ENCODE peak calls at places on chromosomes 2 and 18, in nine cellular contexts. W is T-helper 2 cell, K is GM03348, B is SJCRH30, J is H9, O is iris pigment epithelial cell, Z is GM04504, Q is DMS79, N is AG09319. Y is an unnamed sample.

GRCh38 chr2:52395912-52396311 is 1364.0 kb upstream of the NRXN1 start:
- DNase-seq in W (no peak), K (peak; percentile 44), B (no peak), J (no peak), O (peak; percentile 83), Z (no peak), Q (no peak), N (no peak), Y (no peak)

GRCh38 chr2:161161074-161161577 is 898 bp downstream of the TANK start:
- DNase-seq in W (no peak), K (no peak), B (no peak), J (no peak), O (no peak), Z (no peak), Q (peak; percentile 40), N (no peak), Y (peak; percentile 72)

GRCh38 chr2:240988146-240988545 is 10.3 kb upstream of the SNED1 start:
- DNase-seq in W (no peak), K (no peak), B (peak; percentile 53), J (no peak), O (no peak), Z (no peak), Q (no peak), N (no peak), Y (no peak)

GRCh38 chr18:11518788-11519685 is 90.4 kb upstream of the SLC35G4 start:
- DNase-seq in W (no peak), K (peak; percentile 47), B (peak; percentile 40), J (peak; percentile 86), O (peak; percentile 65), Z (no peak), Q (no peak), N (no peak), Y (peak; percentile 88)

GRCh38 chr2:206276169-206276927 is 1.9 kb downstream of the ZDBF2 start:
- DNase-seq in W (no peak), K (no peak), B (no peak), J (no peak), O (no peak), Z (no peak), Q (no peak), N (no peak), Y (no peak)

GRCh38 chr2:151716721-151717120 is 17.6 kb downstream of the NEB start:
- DNase-seq in W (no peak), K (peak; percentile 35), B (no peak), J (no peak), O (peak; percentile 20), Z (no peak), Q (no peak), N (no peak), Y (no peak)

GRCh38 chr2:134774074-134774742 is 55.4 kb upstream of the TMEM163 start:
- DNase-seq in W (no peak), K (no peak), B (no peak), J (no peak), O (no peak), Z (no peak), Q (no peak), N (no peak), Y (no peak)

GRCh38 chr2:74186038-74186437 is 7.4 kb upstream of the MOB1A start:
- DNase-seq in W (peak; percentile 40), K (no peak), B (no peak), J (no peak), O (no peak), Z (no peak), Q (no peak), N (no peak), Y (peak; percentile 93)

GRCh38 chr2:51013060-51013746 is 18.7 kb downstream of the NRXN1 start:
- DNase-seq in W (no peak), K (no peak), B (peak; percentile 7), J (peak; percentile 75), O (peak; percentile 1), Z (no peak), Q (peak; percentile 98), N (no peak), Y (no peak)

GRCh38 chr18:25669741-25670140 is 317.8 kb upstream of the ZNF521 start:
- DNase-seq in W (no peak), K (peak; percentile 13), B (no peak), J (no peak), O (peak; percentile 34), Z (no peak), Q (no peak), N (no peak), Y (no peak)

GRCh38 chr2:118747066-118747465 is 100.4 kb downstream of the EN1 start:
- DNase-seq in W (no peak), K (no peak), B (no peak), J (no peak), O (no peak), Z (no peak), Q (no peak), N (no peak), Y (no peak)

GRCh38 chr2:75614062-75614710 is 32.4 kb upstream of the MRPL19 start:
- DNase-seq in W (no peak), K (no peak), B (no peak), J (no peak), O (peak; percentile 19), Z (no peak), Q (no peak), N (no peak), Y (no peak)

GRCh38 chr18:57784034-57784815 is 18.9 kb downstream of the ATP8B1 start:
- DNase-seq in W (no peak), K (peak; percentile 33), B (peak; percentile 7), J (no peak), O (peak; percentile 93), Z (peak; percentile 43), Q (no peak), N (no peak), Y (no peak)

GRCh38 chr18:8686556-8686955 is 18.8 kb upstream of the MTCL1 start:
- DNase-seq in W (no peak), K (no peak), B (no peak), J (no peak), O (no peak), Z (no peak), Q (peak; percentile 87), N (no peak), Y (no peak)

GRCh38 chr2:143177081-143177786 is 48.0 kb downstream of the ARHGAP15 start:
- DNase-seq in W (peak; percentile 11), K (no peak), B (no peak), J (no peak), O (no peak), Z (no peak), Q (peak; percentile 47), N (no peak), Y (peak; percentile 65)

GRCh38 chr18:79199691-79200374 is 130.6 kb downstream of the ATP9B start:
- DNase-seq in W (no peak), K (no peak), B (no peak), J (no peak), O (peak; percentile 71), Z (no peak), Q (no peak), N (no peak), Y (no peak)

GRCh38 chr18:7116001-7116831 is 1.4 kb downstream of the LAMA1 start:
- DNase-seq in W (no peak), K (peak; percentile 29), B (peak; percentile 2), J (peak; percentile 53), O (peak; percentile 43), Z (no peak), Q (peak; percentile 23), N (no peak), Y (no peak)

GRCh38 chr2:186205243-186205642 is 280.8 kb upstream of the ZC3H15 start:
- DNase-seq in W (no peak), K (no peak), B (no peak), J (no peak), O (no peak), Z (no peak), Q (no peak), N (no peak), Y (no peak)

GRCh38 chr2:161965994-161966393 is 108.0 kb downstream of the DPP4 start:
- DNase-seq in W (no peak), K (no peak), B (no peak), J (no peak), O (no peak), Z (no peak), Q (no peak), N (no peak), Y (no peak)

GRCh38 chr18:2897448-2898052 is 50.7 kb downstream of the EMILIN2 start:
- DNase-seq in W (no peak), K (no peak), B (no peak), J (no peak), O (no peak), Z (no peak), Q (no peak), N (no peak), Y (no peak)

GRCh38 chr2:221461911-221462310 is 110.2 kb downstream of the EPHA4 start:
- DNase-seq in W (no peak), K (peak; percentile 47), B (no peak), J (no peak), O (peak; percentile 31), Z (no peak), Q (no peak), N (no peak), Y (no peak)

GRCh38 chr2:17892726-17893534 is 14.5 kb downstream of the KCNS3 start:
- DNase-seq in W (no peak), K (no peak), B (peak; percentile 52), J (peak; percentile 64), O (no peak), Z (no peak), Q (no peak), N (no peak), Y (no peak)

GRCh38 chr2:85053802-85054201 is 79.4 kb upstream of the TCF7L1 start:
- DNase-seq in W (no peak), K (peak; percentile 50), B (peak; percentile 40), J (no peak), O (peak; percentile 40), Z (peak; percentile 32), Q (no peak), N (no peak), Y (no peak)

GRCh38 chr2:192228685-192229084 is 34.0 kb upstream of the TMEFF2 start:
- DNase-seq in W (no peak), K (no peak), B (no peak), J (no peak), O (no peak), Z (no peak), Q (no peak), N (no peak), Y (no peak)

GRCh38 chr18:23069481-23069880 is 65.8 kb upstream of the CABLES1 start:
- DNase-seq in W (peak; percentile 55), K (no peak), B (no peak), J (no peak), O (no peak), Z (no peak), Q (no peak), N (no peak), Y (no peak)

GRCh38 chr2:174005801-174006419 is 40.7 kb upstream of the SP3 start:
- DNase-seq in W (no peak), K (no peak), B (no peak), J (no peak), O (no peak), Z (no peak), Q (no peak), N (no peak), Y (no peak)

GRCh38 chr2:8576525-8577157 is 105.2 kb upstream of the ID2 start:
- DNase-seq in W (peak; percentile 26), K (no peak), B (no peak), J (no peak), O (no peak), Z (no peak), Q (no peak), N (no peak), Y (peak; percentile 76)

GRCh38 chr2:137838255-137839092 is 125.8 kb upstream of the HNMT start:
- DNase-seq in W (no peak), K (peak; percentile 78), B (no peak), J (no peak), O (peak; percentile 52), Z (peak; percentile 7), Q (peak; percentile 8), N (peak; percentile 10), Y (peak; percentile 29)

GRCh38 chr2:101272045-101272784 is 19.5 kb downstream of the CNOT11 start:
- DNase-seq in W (no peak), K (no peak), B (no peak), J (no peak), O (no peak), Z (no peak), Q (no peak), N (no peak), Y (peak; percentile 78)

GRCh38 chr2:192029089-192029488 is 165.6 kb downstream of the TMEFF2 start:
- DNase-seq in W (no peak), K (no peak), B (peak; percentile 48), J (peak; percentile 80), O (peak; percentile 70), Z (no peak), Q (no peak), N (no peak), Y (peak; percentile 58)

GRCh38 chr2:101149241-101150192 is 1.7 kb downstream of the TBC1D8 start:
- DNase-seq in W (no peak), K (no peak), B (no peak), J (no peak), O (no peak), Z (no peak), Q (no peak), N (no peak), Y (no peak)

Y was measured in GM12865.